ENCODE peak calls at places on chromosome X, in five cellular contexts. K is IMR-90, P is H9, H is H1, Y is mesenchymal stem cell. N is an unnamed sample.

GRCh38 chrX:120457766-120458180 is 11.3 kb downstream of the LAMP2 start:
- DNase-seq in Y (peak), P (no peak), K (peak), H (no peak), N (no peak)

GRCh38 chrX:113297456-113297855 is 456.8 kb upstream of the AMOT start:
- DNase-seq in P (no peak), Y (peak), K (no peak), H (no peak), N (no peak)

GRCh38 chrX:36856849-36857248 is 151.3 kb upstream of the FAM47C start:
- DNase-seq in Y (no peak), P (no peak), K (peak), H (no peak), N (no peak)

GRCh38 chrX:132292753-132293152 is 73.5 kb upstream of the RAP2C start:
- DNase-seq in H (no peak), Y (peak), P (peak), K (peak), N (peak)

GRCh38 chrX:70293621-70294020 is 3.7 kb downstream of the KIF4A start:
- DNase-seq in Y (peak), H (no peak), P (no peak), K (peak), N (no peak)

GRCh38 chrX:38970845-38971244 is 169.6 kb downstream of the MID1IP1 start:
- DNase-seq in P (no peak), Y (no peak), H (no peak), K (no peak), N (no peak)

GRCh38 chrX:145821898-145822567 is 4.4 kb downstream of the SLITRK2 start:
- DNase-seq in H (no peak), P (no peak), K (no peak), Y (no peak), N (no peak)

GRCh38 chrX:3699841-3700381 is 13.5 kb downstream of the PRKX start:
- DNase-seq in P (no peak), K (no peak), Y (no peak), H (no peak), N (no peak)

GRCh38 chrX:1212532-1212931 is at the start of gene CRLF2:
- DNase-seq in Y (peak), P (no peak), H (no peak), K (no peak), N (no peak)

GRCh38 chrX:30900227-30900626 is 11.2 kb upstream of the TAB3 start:
- DNase-seq in K (no peak), Y (no peak), P (no peak), H (no peak), N (no peak)

GRCh38 chrX:5958523-5958922 is 270.1 kb downstream of the NLGN4X start:
- DNase-seq in K (no peak), Y (no peak), H (no peak), P (no peak), N (no peak)

GRCh38 chrX:64206556-64207162 is 1.2 kb upstream of the AMER1 start:
- DNase-seq in P (no peak), K (peak), Y (peak), H (no peak), N (no peak)

GRCh38 chrX:31658360-31658759 is 586.5 kb upstream of the FTHL17 start:
- DNase-seq in Y (peak), P (no peak), K (peak), H (no peak), N (peak)

GRCh38 chrX:153882086-153882498 is 3.9 kb downstream of the L1CAM start:
- DNase-seq in K (peak), H (no peak), P (no peak), Y (peak), N (no peak)

GRCh38 chrX:118637997-118638396 is 89.4 kb upstream of the IL13RA1 start:
- DNase-seq in Y (no peak), K (peak), H (no peak), P (no peak), N (peak)

GRCh38 chrX:70423937-70424336 is 823 bp downstream of the GDPD2 start:
- DNase-seq in H (no peak), K (no peak), Y (no peak), P (no peak), N (no peak)

GRCh38 chrX:136386821-136387220 is 86.1 kb downstream of the ADGRG4 start:
- DNase-seq in Y (no peak), K (no peak), P (no peak), H (no peak), N (no peak)

GRCh38 chrX:152941328-152942111 is 43.7 kb downstream of the ZNF185 start:
- DNase-seq in H (peak), K (peak), P (peak), Y (peak), N (peak)

GRCh38 chrX:23749129-23749528 is 6.1 kb upstream of the ACOT9 start:
- DNase-seq in P (no peak), H (no peak), K (no peak), Y (no peak), N (no peak)

GRCh38 chrX:52355108-52355507 is 13.7 kb upstream of the XAGE2 start:
- DNase-seq in Y (no peak), H (no peak), P (no peak), K (no peak), N (peak)

GRCh38 chrX:13120017-13120416 is 75.6 kb upstream of the FAM9C start:
- DNase-seq in P (no peak), H (no peak), Y (peak), K (peak), N (no peak)

GRCh38 chrX:1727531-1728027 is 112.7 kb downstream of the ASMT start:
- DNase-seq in H (peak), Y (no peak), K (no peak), P (peak), N (peak)

GRCh38 chrX:44482575-44482974 is 60.1 kb downstream of the FUNDC1 start:
- DNase-seq in Y (no peak), P (no peak), K (no peak), H (no peak), N (no peak)

GRCh38 chrX:119041175-119041574 is 31.6 kb upstream of the CT47C1 start:
- DNase-seq in Y (peak), P (no peak), K (peak), H (no peak), N (peak)

GRCh38 chrX:13287816-13288215 is 32.0 kb downstream of the ATXN3L start:
- DNase-seq in K (peak), H (no peak), P (no peak), Y (peak), N (peak)

GRCh38 chrX:132564026-132564425 is 75.2 kb upstream of the MBNL3 start:
- DNase-seq in Y (peak), K (no peak), P (no peak), H (no peak), N (peak)

GRCh38 chrX:37714479-37714878 is 28.9 kb downstream of the XK start:
- DNase-seq in H (no peak), K (no peak), P (no peak), Y (no peak), N (no peak)

GRCh38 chrX:54786972-54787371 is 11.1 kb downstream of the ITIH6 start:
- DNase-seq in K (no peak), H (no peak), P (peak), Y (no peak), N (peak)

GRCh38 chrX:65679071-65679540 is 11.7 kb downstream of the MSN start:
- DNase-seq in H (no peak), K (peak), P (no peak), Y (no peak), N (no peak)

GRCh38 chrX:140292188-140292587 is 212.7 kb downstream of the SOX3 start:
- DNase-seq in P (no peak), K (no peak), Y (no peak), H (no peak), N (no peak)

GRCh38 chrX:119004920-119005524 is 30.6 kb downstream of the LONRF3 start:
- DNase-seq in P (peak), H (peak), Y (peak), K (peak), N (peak)

GRCh38 chrX:22081475-22082092 is 49.5 kb downstream of the PHEX start:
- DNase-seq in Y (peak), K (peak), P (peak), H (peak), N (peak)

GRCh38 chrX:118682258-118683014 is 45.0 kb upstream of the IL13RA1 start:
- DNase-seq in K (no peak), Y (no peak), H (no peak), P (no peak), N (no peak)

GRCh38 chrX:132412208-132412607 is 76.6 kb downstream of the MBNL3 start:
- DNase-seq in H (peak), P (peak), Y (no peak), K (no peak), N (peak)

GRCh38 chrX:151081016-151081415 is 95.4 kb upstream of the GPR50 start:
- DNase-seq in K (no peak), H (no peak), P (no peak), Y (no peak), N (peak)

GRCh38 chrX:85111347-85111746 is 107.7 kb downstream of the APOOL start:
- DNase-seq in P (no peak), Y (no peak), K (peak), H (no peak), N (no peak)

GRCh38 chrX:2188316-2188715 is 312.5 kb downstream of the DHRSX start:
- DNase-seq in P (no peak), K (no peak), Y (no peak), H (peak), N (peak)

GRCh38 chrX:34656467-34656841 is 631 bp downstream of the TMEM47 start:
- DNase-seq in K (no peak), H (no peak), Y (peak), P (peak), N (peak)

DNA sequence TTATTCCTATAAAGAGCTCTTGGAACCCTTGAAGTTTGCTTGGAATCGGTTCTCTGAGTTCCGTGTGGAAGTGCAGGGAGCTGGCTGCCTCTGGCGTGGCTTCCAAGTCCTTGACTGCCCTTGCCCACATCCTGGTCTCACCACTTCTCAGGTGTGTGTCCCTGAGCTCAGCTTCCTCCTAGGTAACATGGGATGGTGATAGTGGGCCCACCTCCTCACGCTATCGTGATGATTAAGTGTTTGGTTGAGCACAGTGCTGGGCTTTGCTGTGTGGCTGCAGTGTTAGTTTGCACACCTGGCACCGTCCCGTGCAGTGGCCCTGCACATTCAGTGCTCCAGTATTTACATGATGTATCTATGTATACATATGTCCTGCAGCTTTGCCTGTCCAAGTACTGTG is 81.5 kb downstream of the CLDN34 start:
- DNase-seq in K (no peak), H (no peak), P (no peak), Y (no peak), N (no peak)
- H3K18ac ChIP-seq in K (no peak), H (no peak), P (peak), Y (no peak), N (no peak)

GRCh38 chrX:134236690-134237362 is at the start of gene CCDC160:
- DNase-seq in H (peak), K (no peak), P (peak), Y (peak), N (peak)
- H4K8ac ChIP-seq in H (peak), K (no peak), P (no peak), Y (no peak), N (no peak)

GRCh38 chrX:47216393-47216925 is 2.0 kb upstream of the CDK16 start:
- DNase-seq in P (no peak), K (no peak), Y (no peak), H (no peak), N (no peak)

GRCh38 chrX:47218920-47219815 is 687 bp downstream of the CDK16 start:
- DNase-seq in K (no peak), Y (no peak), H (peak), P (peak), N (peak)

GRCh38 chrX:47217852-47218279 is 615 bp upstream of the CDK16 start:
- DNase-seq in P (peak), K (peak), H (peak), Y (peak), N (peak)

GRCh38 chrX:47217121-47217851 is 1.2 kb upstream of the CDK16 start:
- DNase-seq in K (peak), H (no peak), Y (peak), P (peak), N (peak)

DNA sequence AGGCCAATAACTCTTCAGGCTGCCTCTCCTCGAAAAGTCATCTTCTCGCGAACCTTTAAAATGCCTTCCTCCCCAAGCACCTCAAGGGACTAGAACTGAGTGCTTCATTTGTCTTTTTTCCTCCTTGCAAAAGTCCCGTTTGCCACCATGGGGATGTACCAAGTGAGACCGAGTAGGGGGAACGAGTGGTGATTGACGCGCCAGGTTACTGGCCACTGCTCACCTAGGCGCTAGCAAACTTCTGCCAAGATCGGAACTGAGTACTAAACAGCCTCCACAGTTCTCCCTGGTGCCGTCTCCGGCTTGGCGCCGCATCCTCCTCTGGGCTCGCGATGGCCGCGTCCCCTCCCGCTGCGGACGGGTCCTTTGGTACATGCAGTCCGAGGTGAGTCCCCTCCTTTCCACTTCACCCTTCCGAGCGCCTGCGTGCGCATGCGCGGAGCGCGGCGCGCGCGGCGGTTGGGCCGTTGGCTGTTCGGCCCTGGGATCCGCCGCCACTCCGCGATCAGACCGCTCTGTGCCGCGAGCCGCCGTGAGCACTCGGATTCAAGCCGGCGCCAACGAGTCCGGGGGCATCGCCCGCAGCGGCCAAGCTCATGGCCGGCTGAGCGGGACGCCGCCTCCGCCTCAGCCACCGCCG is at the start of gene CDK16:
- DNase-seq in P (peak), Y (peak), K (peak), H (peak), N (peak)
- H3K18ac ChIP-seq in P (peak), Y (peak), K (peak), H (peak), N (peak)

GRCh38 chrX:71532753-71533425 is at the start of gene OGT:
- DNase-seq in P (peak), H (peak), Y (peak), K (peak), N (peak)

GRCh38 chrX:71534773-71535544 is 2.1 kb downstream of the OGT start:
- DNase-seq in Y (peak), H (no peak), K (no peak), P (no peak), N (no peak)

GRCh38 chrX:71533850-71534515 is 1.1 kb downstream of the OGT start:
- DNase-seq in H (peak), K (peak), P (peak), Y (peak), N (peak)

GRCh38 chrX:71532078-71532752 is 689 bp upstream of the OGT start:
- DNase-seq in H (no peak), K (peak), P (no peak), Y (peak), N (no peak)

DNA sequence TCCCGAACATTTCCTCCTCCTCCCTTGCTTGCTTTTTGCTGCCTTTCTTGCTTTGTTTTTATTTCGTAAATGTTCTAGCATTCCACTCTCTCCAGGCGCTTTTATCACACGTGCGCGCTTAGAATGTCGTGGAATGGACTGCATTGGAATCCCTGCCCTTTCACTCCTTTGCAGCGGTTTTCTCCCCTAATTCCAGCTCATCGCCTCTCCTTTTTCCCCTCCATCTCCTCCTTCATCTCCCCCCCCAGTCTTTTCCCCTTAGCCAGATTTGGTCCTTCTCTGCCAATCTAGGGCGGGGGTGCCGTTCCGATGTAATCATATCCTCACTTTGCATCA is 578 bp downstream of the OGT start:
- DNase-seq in H (no peak), P (no peak), Y (no peak), K (no peak), N (no peak)
- H4K8ac ChIP-seq in H (peak), P (no peak), Y (no peak), K (peak), N (no peak)

DNA sequence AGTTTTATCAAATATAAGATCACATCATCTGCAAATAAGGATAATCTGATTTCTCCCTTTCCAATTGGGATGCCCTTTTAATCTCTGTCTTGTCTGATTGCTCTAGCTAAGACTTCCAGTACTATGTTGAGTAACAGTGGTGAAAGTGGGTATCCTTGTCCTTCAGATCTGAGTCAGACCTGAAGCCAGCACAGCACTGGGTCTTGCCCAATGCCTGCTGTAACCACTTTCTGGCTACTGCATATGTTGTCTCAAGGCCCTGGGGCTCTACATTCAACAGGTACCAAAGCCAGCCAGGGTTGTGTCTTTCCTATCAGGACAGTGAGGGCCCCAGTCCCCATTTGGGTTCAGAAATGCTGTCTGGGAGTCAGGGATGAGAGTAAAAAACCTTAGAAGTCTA is 90.3 kb downstream of the CYSLTR1 start:
- DNase-seq in P (no peak), K (no peak), H (no peak), Y (no peak), N (no peak)
- H3K18ac ChIP-seq in P (no peak), K (no peak), H (no peak), Y (no peak), N (no peak)

DNA sequence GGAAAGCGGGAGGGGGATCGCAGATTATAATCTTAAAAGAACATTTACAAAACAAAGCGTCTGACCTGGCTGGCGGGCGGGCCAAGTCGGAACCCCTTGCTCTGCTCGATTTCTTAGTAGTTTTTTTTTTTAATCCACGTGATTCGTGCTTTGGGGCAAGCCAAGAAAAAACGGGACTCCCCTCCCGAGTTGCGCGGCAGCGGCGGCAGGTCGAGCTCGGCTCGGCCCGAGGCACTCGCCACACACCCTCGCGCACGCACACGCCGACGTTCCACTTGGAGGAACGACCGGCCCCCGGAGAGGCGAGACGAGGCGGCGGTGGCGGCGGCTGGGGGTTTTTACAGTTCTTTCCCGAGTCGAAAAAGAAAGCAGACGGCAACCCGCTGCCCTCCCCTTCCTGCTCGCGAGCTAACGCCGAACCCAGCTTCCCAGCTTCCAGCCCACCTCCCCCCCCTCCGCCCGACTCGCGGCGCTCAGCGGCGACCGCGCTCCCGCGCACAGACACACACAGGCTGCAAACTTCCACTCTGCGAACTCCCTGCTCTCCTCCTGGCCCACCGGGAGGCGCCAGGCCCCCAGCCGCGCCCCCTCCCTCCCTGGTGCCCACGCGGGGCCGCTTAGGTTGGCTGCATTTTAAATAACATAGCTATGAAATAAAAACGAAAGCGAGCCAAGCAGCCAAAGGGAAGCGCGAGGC is 1.2 kb downstream of the BCOR start:
- DNase-seq in K (peak), H (no peak), P (peak), Y (peak), N (peak)
- H4K8ac ChIP-seq in K (no peak), H (no peak), P (no peak), Y (no peak), N (no peak)

N was measured in mesendoderm.